ENCODE peak calls at places on chromosomes 16 and 17, in eight cellular contexts. One of them, this sample, is unnamed.
A peak's percentile ranks its signal among the peaks of the same experiment; 100 is the strongest.

GRCh38 chr16:64455275-64455674 is 666.6 kb downstream of the CDH11 start:
- DNase-seq in BJ: no peak
- DNase-seq in stomach: no peak
- DNase-seq in thoracic aorta: no peak
- DNase-seq in GM20000: no peak
- DNase-seq in H9: no peak
- DNase-seq in Caco-2: no peak
- DNase-seq in GM12878: no peak
- DNase-seq in this sample: no peak

GRCh38 chr16:85699224-85699558 is 10.4 kb upstream of the GINS2 start:
- DNase-seq in H9: peak; percentile 69
- DNase-seq in Caco-2: no peak
- DNase-seq in GM12878: no peak
- DNase-seq in thoracic aorta: no peak
- DNase-seq in BJ: no peak
- DNase-seq in GM20000: no peak
- DNase-seq in stomach: no peak
- DNase-seq in this sample: no peak

GRCh38 chr17:11244781-11245180 is 3.8 kb downstream of the SHISA6 start:
- DNase-seq in GM20000: no peak
- DNase-seq in thoracic aorta: no peak
- DNase-seq in Caco-2: no peak
- DNase-seq in H9: no peak
- DNase-seq in BJ: no peak
- DNase-seq in GM12878: no peak
- DNase-seq in stomach: no peak
- DNase-seq in this sample: no peak

GRCh38 chr16:54317306-54317705 is 30.7 kb upstream of the IRX3 start:
- DNase-seq in H9: no peak
- DNase-seq in BJ: no peak
- DNase-seq in thoracic aorta: no peak
- DNase-seq in stomach: no peak
- DNase-seq in Caco-2: no peak
- DNase-seq in GM20000: no peak
- DNase-seq in GM12878: no peak
- DNase-seq in this sample: no peak

GRCh38 chr17:61255609-61256008 is 144.0 kb upstream of the TBX2 start:
- DNase-seq in stomach: no peak
- DNase-seq in GM12878: no peak
- DNase-seq in GM20000: no peak
- DNase-seq in thoracic aorta: no peak
- DNase-seq in Caco-2: no peak
- DNase-seq in BJ: no peak
- DNase-seq in H9: no peak
- DNase-seq in this sample: no peak

GRCh38 chr17:70848785-70849184 is 679.5 kb downstream of the KCNJ2 start:
- DNase-seq in stomach: no peak
- DNase-seq in H9: no peak
- DNase-seq in Caco-2: no peak
- DNase-seq in thoracic aorta: no peak
- DNase-seq in BJ: peak; percentile 9
- DNase-seq in GM12878: no peak
- DNase-seq in GM20000: no peak
- DNase-seq in this sample: no peak

GRCh38 chr16:11372924-11373306 is 27.7 kb downstream of the RMI2 start:
- DNase-seq in Caco-2: no peak
- DNase-seq in BJ: no peak
- DNase-seq in GM12878: no peak
- DNase-seq in stomach: no peak
- DNase-seq in GM20000: no peak
- DNase-seq in thoracic aorta: no peak
- DNase-seq in H9: no peak
- DNase-seq in this sample: no peak

GRCh38 chr17:28744104-28744801 is 442 bp downstream of the TRAF4 start:
- DNase-seq in thoracic aorta: no peak
- DNase-seq in BJ: no peak
- DNase-seq in GM20000: peak; percentile 80
- DNase-seq in GM12878: no peak
- DNase-seq in H9: peak; percentile 87
- DNase-seq in Caco-2: peak; percentile 90
- DNase-seq in stomach: peak; percentile 61
- DNase-seq in this sample: peak; percentile 81

GRCh38 chr17:49984283-49984682 is 10.7 kb downstream of the DLX3 start:
- DNase-seq in BJ: no peak
- DNase-seq in GM12878: no peak
- DNase-seq in H9: peak; percentile 68
- DNase-seq in stomach: no peak
- DNase-seq in thoracic aorta: no peak
- DNase-seq in GM20000: no peak
- DNase-seq in Caco-2: peak; percentile 59
- DNase-seq in this sample: no peak

GRCh38 chr17:6910987-6911603 is 79.6 kb upstream of the TEKT1 start:
- DNase-seq in GM12878: no peak
- DNase-seq in GM20000: peak; percentile 52
- DNase-seq in thoracic aorta: no peak
- DNase-seq in stomach: no peak
- DNase-seq in BJ: no peak
- DNase-seq in H9: no peak
- DNase-seq in Caco-2: no peak
- DNase-seq in this sample: peak; percentile 45

GRCh38 chr17:62808576-62808970 is 459 bp upstream of the MARCHF10 start:
- DNase-seq in BJ: no peak
- DNase-seq in GM12878: no peak
- DNase-seq in thoracic aorta: no peak
- DNase-seq in Caco-2: no peak
- DNase-seq in H9: no peak
- DNase-seq in stomach: no peak
- DNase-seq in GM20000: no peak
- DNase-seq in this sample: no peak

GRCh38 chr17:57337390-57337789 is 81.1 kb downstream of the MSI2 start:
- DNase-seq in H9: no peak
- DNase-seq in GM12878: no peak
- DNase-seq in Caco-2: no peak
- DNase-seq in stomach: no peak
- DNase-seq in BJ: no peak
- DNase-seq in thoracic aorta: no peak
- DNase-seq in GM20000: no peak
- DNase-seq in this sample: no peak

GRCh38 chr17:56150631-56151030 is 2.6 kb upstream of the ANKFN1 start:
- DNase-seq in BJ: no peak
- DNase-seq in stomach: no peak
- DNase-seq in H9: no peak
- DNase-seq in GM20000: no peak
- DNase-seq in Caco-2: peak; percentile 74
- DNase-seq in GM12878: no peak
- DNase-seq in thoracic aorta: no peak
- DNase-seq in this sample: no peak

GRCh38 chr17:56146005-56146404 is 7.3 kb upstream of the ANKFN1 start:
- DNase-seq in thoracic aorta: no peak
- DNase-seq in BJ: no peak
- DNase-seq in GM20000: no peak
- DNase-seq in stomach: no peak
- DNase-seq in Caco-2: no peak
- DNase-seq in H9: no peak
- DNase-seq in GM12878: no peak
- DNase-seq in this sample: no peak

GRCh38 chr17:56149266-56150036 is 3.8 kb upstream of the ANKFN1 start:
- DNase-seq in GM20000: no peak
- DNase-seq in H9: no peak
- DNase-seq in stomach: no peak
- DNase-seq in thoracic aorta: no peak
- DNase-seq in BJ: no peak
- DNase-seq in GM12878: no peak
- DNase-seq in Caco-2: no peak
- DNase-seq in this sample: no peak

GRCh38 chr17:56144205-56144604 is 9.1 kb upstream of the ANKFN1 start:
- DNase-seq in Caco-2: no peak
- DNase-seq in thoracic aorta: no peak
- DNase-seq in stomach: no peak
- DNase-seq in H9: no peak
- DNase-seq in GM12878: no peak
- DNase-seq in GM20000: no peak
- DNase-seq in BJ: no peak
- DNase-seq in this sample: no peak

DNA sequence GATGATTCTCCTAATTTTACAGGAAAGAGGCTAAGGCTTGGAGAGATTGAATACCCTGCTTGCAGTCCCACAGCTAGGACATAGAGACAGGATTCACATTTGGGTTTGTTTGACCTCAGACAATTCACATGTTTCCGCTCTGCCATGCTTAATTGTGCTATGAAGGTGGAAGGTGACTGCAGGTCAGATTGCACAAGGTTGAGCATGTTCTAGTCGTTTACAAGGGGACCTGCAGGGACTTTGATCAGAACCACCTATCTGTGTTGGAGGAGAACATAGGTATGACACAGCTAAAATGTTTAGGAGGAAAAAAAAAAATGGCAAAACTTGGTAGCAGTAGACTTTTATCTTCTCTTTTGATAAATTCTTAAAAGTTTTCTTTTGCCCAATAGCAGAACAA is 4.9 kb upstream of the ANKFN1 start:
- DNase-seq in GM12878: no peak
- DNase-seq in GM20000: no peak
- DNase-seq in Caco-2: peak; percentile 63
- DNase-seq in BJ: no peak
- DNase-seq in H9: no peak
- DNase-seq in thoracic aorta: no peak
- DNase-seq in stomach: no peak
- DNase-seq in this sample: no peak
- TF ChIP-seq CTCF in GM12878: no peak
- TF ChIP-seq CTCF in GM20000: no peak
- TF ChIP-seq CTCF in Caco-2: no peak
- TF ChIP-seq CTCF in BJ: no peak
- TF ChIP-seq CTCF in H9: no peak
- TF ChIP-seq CTCF in thoracic aorta: no peak
- TF ChIP-seq CTCF in stomach: no peak
- TF ChIP-seq CTCF in this sample: no peak

DNA sequence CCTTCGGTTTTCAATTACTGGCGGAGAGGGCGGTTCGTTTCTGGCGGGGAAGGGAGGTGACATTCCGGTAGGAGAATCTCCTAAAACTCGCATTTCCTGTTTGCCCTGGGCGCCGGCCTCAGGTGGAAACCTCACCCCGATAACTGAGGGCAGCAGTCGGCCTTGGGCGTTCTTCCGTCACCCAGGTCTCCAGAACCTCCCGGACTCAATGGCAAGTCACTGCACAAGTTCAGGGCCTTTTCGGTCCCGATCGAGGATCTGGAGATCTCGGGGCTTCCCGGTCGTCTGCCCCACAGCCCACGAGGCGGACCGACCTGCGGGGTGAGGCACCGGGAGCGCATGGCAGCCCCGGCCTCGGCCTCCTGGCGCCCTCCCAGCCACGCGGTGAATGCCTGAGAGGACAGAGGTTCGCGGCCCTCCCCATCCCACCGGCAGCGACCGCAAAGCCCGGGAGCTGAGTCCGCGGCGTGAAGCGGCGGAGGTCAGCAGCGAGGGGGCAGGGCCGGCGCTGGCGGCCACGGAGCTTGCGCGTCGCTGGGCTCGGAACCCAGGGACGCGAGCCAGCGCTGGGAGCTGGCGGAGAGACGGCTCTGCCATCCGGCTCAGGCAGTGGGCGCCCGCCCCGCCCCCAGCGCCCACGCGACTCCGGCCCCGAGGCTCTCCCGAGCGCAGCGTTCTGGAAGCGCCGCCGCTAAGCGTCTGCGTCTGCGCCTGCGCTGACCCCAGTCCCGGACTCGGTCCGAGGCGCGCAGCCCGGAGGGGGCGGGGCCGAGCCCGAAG is 58.4 kb downstream of the SRL start:
- DNase-seq in thoracic aorta: peak; percentile 23
- DNase-seq in stomach: peak; percentile 93
- DNase-seq in GM20000: peak; percentile 100
- DNase-seq in Caco-2: peak; percentile 89
- DNase-seq in BJ: peak; percentile 70
- DNase-seq in H9: peak; percentile 93
- DNase-seq in GM12878: peak; percentile 56
- DNase-seq in this sample: peak; percentile 100
- TF ChIP-seq CTCF in thoracic aorta: peak; percentile 10
- TF ChIP-seq CTCF in stomach: peak; percentile 12
- TF ChIP-seq CTCF in GM20000: no peak
- TF ChIP-seq CTCF in Caco-2: no peak
- TF ChIP-seq CTCF in BJ: no peak
- TF ChIP-seq CTCF in H9: no peak
- TF ChIP-seq CTCF in GM12878: no peak
- TF ChIP-seq CTCF in this sample: no peak

GRCh38 chr16:12392585-12393089 is 411.1 kb downstream of the CPPED1 start:
- DNase-seq in GM20000: no peak
- DNase-seq in stomach: no peak
- DNase-seq in thoracic aorta: no peak
- DNase-seq in Caco-2: no peak
- DNase-seq in BJ: no peak
- DNase-seq in GM12878: no peak
- DNase-seq in H9: no peak
- DNase-seq in this sample: no peak
- TF ChIP-seq CTCF in GM20000: no peak
- TF ChIP-seq CTCF in stomach: no peak
- TF ChIP-seq CTCF in thoracic aorta: no peak
- TF ChIP-seq CTCF in Caco-2: no peak
- TF ChIP-seq CTCF in BJ: peak; percentile 25
- TF ChIP-seq CTCF in GM12878: no peak
- TF ChIP-seq CTCF in H9: peak; percentile 38
- TF ChIP-seq CTCF in this sample: no peak

GRCh38 chr16:52586159-52586558 is 39.2 kb upstream of the TOX3 start:
- DNase-seq in H9: no peak
- DNase-seq in Caco-2: no peak
- DNase-seq in GM12878: no peak
- DNase-seq in thoracic aorta: no peak
- DNase-seq in BJ: no peak
- DNase-seq in stomach: no peak
- DNase-seq in GM20000: no peak
- DNase-seq in this sample: no peak
- TF ChIP-seq CTCF in H9: no peak
- TF ChIP-seq CTCF in Caco-2: no peak
- TF ChIP-seq CTCF in GM12878: no peak
- TF ChIP-seq CTCF in thoracic aorta: no peak
- TF ChIP-seq CTCF in BJ: no peak
- TF ChIP-seq CTCF in stomach: no peak
- TF ChIP-seq CTCF in GM20000: no peak
- TF ChIP-seq CTCF in this sample: no peak

DNA sequence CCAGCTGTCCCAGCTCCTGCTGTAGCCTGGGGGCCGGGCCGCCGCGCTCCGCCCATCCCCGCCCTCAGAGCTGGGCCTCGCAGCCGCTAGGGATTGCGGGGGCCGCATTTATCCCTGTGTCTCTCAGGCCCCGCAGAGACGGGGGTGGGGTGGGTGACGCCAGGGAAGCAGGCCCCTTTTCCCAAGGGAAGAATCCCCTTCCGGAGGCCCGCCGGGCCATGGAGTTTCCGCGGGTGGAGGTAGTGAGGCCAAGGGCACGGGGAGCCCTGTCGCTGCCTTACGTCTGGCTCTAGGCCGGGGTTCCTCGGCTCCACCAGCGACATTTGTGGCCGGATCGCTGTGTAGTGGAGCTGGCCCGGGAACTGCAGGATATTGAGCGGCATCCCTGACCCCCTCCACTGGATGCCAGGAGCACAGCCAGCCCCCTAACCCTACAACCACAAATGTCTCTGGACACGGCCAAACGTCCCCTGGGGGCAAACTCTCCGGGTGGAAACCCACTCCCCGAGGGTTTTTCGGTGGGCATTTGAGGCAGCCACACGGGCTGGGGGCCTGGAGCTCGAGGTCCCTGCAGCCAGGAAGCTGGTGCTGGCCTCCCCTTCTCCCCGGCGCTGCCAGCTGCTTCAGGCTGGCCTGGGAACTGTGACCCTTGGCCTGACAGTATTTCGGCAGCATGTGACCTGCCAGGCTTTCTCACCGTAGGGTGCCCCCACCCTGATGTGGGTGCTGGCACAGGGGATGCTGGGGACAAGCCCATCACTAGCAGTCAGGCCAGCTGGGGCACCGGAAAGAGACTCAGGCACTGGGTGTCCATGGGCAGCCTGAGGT is 12.0 kb upstream of the CD300A start:
- DNase-seq in H9: peak; percentile 55
- DNase-seq in Caco-2: no peak
- DNase-seq in GM12878: no peak
- DNase-seq in stomach: no peak
- DNase-seq in BJ: no peak
- DNase-seq in GM20000: no peak
- DNase-seq in thoracic aorta: peak; percentile 74
- DNase-seq in this sample: peak; percentile 59
- TF ChIP-seq CTCF in H9: no peak
- TF ChIP-seq CTCF in Caco-2: no peak
- TF ChIP-seq CTCF in GM12878: no peak
- TF ChIP-seq CTCF in stomach: peak; percentile 13
- TF ChIP-seq CTCF in BJ: peak; percentile 11
- TF ChIP-seq CTCF in GM20000: no peak
- TF ChIP-seq CTCF in thoracic aorta: peak; percentile 34
- TF ChIP-seq CTCF in this sample: no peak